ENCODE peak calls at places on chromosomes 11 and 22, in nine cellular contexts. H is heart left ventricle, N is heart right ventricle, W is H9, O is gastrocnemius medialis, S is endodermal cell, B is A549, A is left ventricle myocardium inferior, T is transverse colon. C is an unnamed sample.

GRCh38 chr11:75403037-75403436 is 3.7 kb downstream of the RPS3 start:
- DNase-seq in B (no peak), H (no peak), T (no peak), N (no peak), A (no peak), S (no peak), W (no peak), O (no peak), C (no peak)

GRCh38 chr11:106446961-106447360 is 369.5 kb downstream of the AASDHPPT start:
- DNase-seq in S (no peak), N (no peak), A (no peak), B (no peak), O (no peak), H (no peak), W (no peak), T (no peak), C (no peak)

GRCh38 chr22:21582801-21583740 is 15.6 kb downstream of the UBE2L3 start:
- DNase-seq in T (no peak), O (no peak), A (no peak), W (no peak), S (no peak), H (no peak), B (no peak), N (no peak), C (no peak)

GRCh38 chr11:72075109-72075508 is 5.2 kb downstream of the NUMA1 start:
- DNase-seq in T (no peak), A (no peak), S (peak; percentile 66), H (no peak), N (no peak), O (no peak), W (peak; percentile 43), B (no peak), C (no peak)

GRCh38 chr22:47891609-47892008 is 1129.2 kb downstream of the TBC1D22A start:
- DNase-seq in T (no peak), O (no peak), S (no peak), W (no peak), A (no peak), N (no peak), B (no peak), H (no peak), C (no peak)

GRCh38 chr22:36659762-36660509 is 43.6 kb downstream of the CACNG2 start:
- DNase-seq in T (peak; percentile 77), H (peak; percentile 83), B (peak; percentile 80), S (peak; percentile 67), O (peak; percentile 72), W (no peak), N (peak; percentile 86), A (peak; percentile 88), C (peak; percentile 81)

GRCh38 chr22:35541254-35541748 is 670 bp downstream of the RASD2 start:
- DNase-seq in A (no peak), H (no peak), T (peak; percentile 46), O (no peak), N (no peak), B (no peak), W (no peak), S (peak; percentile 75), C (no peak)

GRCh38 chr11:26335903-26336302 is 4.0 kb downstream of the ANO3 start:
- DNase-seq in S (no peak), N (no peak), H (no peak), T (no peak), A (no peak), W (no peak), B (no peak), O (no peak), C (no peak)

GRCh38 chr22:48316245-48316875 is 1511.3 kb downstream of the BRD1 start:
- DNase-seq in W (peak; percentile 20), B (no peak), T (no peak), H (no peak), O (no peak), A (no peak), N (no peak), S (peak; percentile 42), C (no peak)

GRCh38 chr11:104736503-104736902 is 161.8 kb downstream of the CASP12 start:
- DNase-seq in S (no peak), N (no peak), T (no peak), H (no peak), B (no peak), O (no peak), A (no peak), W (no peak), C (no peak)

GRCh38 chr11:57644748-57645715 is 4.7 kb downstream of the YPEL4 start:
- DNase-seq in N (peak; percentile 76), H (peak; percentile 82), S (peak; percentile 96), T (peak; percentile 87), B (peak; percentile 85), O (peak; percentile 66), W (peak; percentile 87), A (peak; percentile 75), C (peak; percentile 75)

GRCh38 chr22:19522881-19523239 is 1.4 kb downstream of the CLDN5 start:
- DNase-seq in W (no peak), H (no peak), B (no peak), T (no peak), O (no peak), S (no peak), N (peak; percentile 14), A (no peak), C (no peak)

GRCh38 chr22:29661355-29661754 is 57.9 kb downstream of the NF2 start:
- DNase-seq in N (no peak), B (no peak), W (no peak), O (no peak), H (no peak), A (no peak), T (no peak), S (no peak), C (peak; percentile 20)

GRCh38 chr11:130216591-130217132 is 57.1 kb downstream of the ST14 start:
- DNase-seq in S (peak; percentile 42), W (no peak), T (peak; percentile 6), H (no peak), B (no peak), N (no peak), A (no peak), O (no peak), C (no peak)

GRCh38 chr22:50627452-50627913 is 469 bp downstream of the ARSA start:
- DNase-seq in W (peak; percentile 52), N (peak; percentile 40), H (no peak), S (peak; percentile 76), T (peak; percentile 31), O (no peak), B (no peak), A (no peak), C (no peak)

GRCh38 chr11:14413307-14414072 is 54.5 kb upstream of the RRAS2 start:
- DNase-seq in T (no peak), A (peak; percentile 40), O (no peak), H (peak; percentile 46), W (peak; percentile 82), S (peak; percentile 92), B (no peak), N (no peak), C (no peak)
- TF ChIP-seq CTCF in T (peak; percentile 18), A (peak; percentile 51), O (no peak), H (no peak), W (peak; percentile 71), S (peak; percentile 73), B (no peak), N (no peak), C (no peak)

GRCh38 chr11:44621140-44621681 is 55.7 kb downstream of the CD82 start:
- DNase-seq in S (peak; percentile 96), T (peak; percentile 77), B (peak; percentile 82), O (no peak), N (peak; percentile 83), A (peak; percentile 80), W (peak; percentile 88), H (peak; percentile 74), C (peak; percentile 74)
- H3K27ac ChIP-seq in S (no peak overlapping the region), T (no peak overlapping the region), B (peak overlapping the region; percentile 67), O (no peak overlapping the region), N (no peak overlapping the region), A (no peak overlapping the region), W (no peak overlapping the region), H (no peak overlapping the region), C (no peak overlapping the region)

DNA sequence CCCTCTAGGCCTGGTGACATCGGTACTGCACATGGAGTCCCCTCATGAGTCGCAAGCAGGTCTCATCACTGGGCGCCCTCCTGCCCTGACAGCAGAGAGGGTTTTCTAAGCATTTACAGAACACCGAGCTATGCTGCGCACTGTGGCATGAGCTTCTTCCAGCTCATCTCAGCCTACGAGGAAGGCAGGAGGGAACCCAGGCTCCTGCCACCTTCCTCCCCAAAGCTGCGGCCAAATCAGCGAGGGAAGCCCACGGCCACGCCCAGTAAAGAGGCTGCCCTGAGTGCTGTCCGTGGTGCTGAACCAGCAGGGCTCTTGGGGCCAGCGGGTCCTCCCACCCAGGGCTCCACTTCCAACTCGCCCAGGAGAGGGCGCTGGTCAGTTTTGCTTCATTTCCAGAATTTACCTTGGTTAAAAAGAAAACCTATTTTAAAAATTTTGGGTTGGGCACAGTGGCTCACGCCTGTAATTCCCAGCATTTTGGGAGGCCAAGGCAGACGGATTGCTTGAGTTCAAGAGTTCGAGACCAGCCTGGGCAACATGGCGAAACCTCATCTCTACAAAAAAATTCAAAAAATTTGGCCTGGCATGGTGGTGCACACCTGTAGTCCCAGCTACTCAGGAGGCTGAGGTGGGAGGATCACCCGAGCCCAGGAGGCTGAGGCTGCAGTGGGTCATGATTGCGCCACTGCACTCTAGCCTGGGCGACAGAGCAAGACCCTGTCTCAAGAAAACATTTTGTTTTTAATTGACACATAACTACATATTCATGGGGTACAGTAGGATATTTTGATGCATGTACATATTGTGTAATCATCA is 34.2 kb downstream of the PHF21B start:
- DNase-seq in N (peak; percentile 80), W (peak; percentile 92), B (peak; percentile 54), H (peak; percentile 76), A (peak; percentile 70), S (peak; percentile 98), T (peak; percentile 77), O (no peak), C (peak; percentile 79)
- TF ChIP-seq CTCF in N (peak; percentile 22), W (peak; percentile 97), B (peak; percentile 51), H (peak; percentile 64), A (peak; percentile 70), S (peak; percentile 96), T (peak; percentile 58), O (no peak), C (peak; percentile 73)

GRCh38 chr11:96155627-96156378 is 187.2 kb downstream of the MAML2 start:
- DNase-seq in S (peak; percentile 81), B (peak; percentile 51), W (peak; percentile 51), H (peak; percentile 89), T (peak; percentile 61), A (peak; percentile 73), O (peak; percentile 59), N (peak; percentile 65), C (peak; percentile 73)

GRCh38 chr11:96154802-96155520 is 188.0 kb downstream of the MAML2 start:
- DNase-seq in H (no peak), S (no peak), W (no peak), B (no peak), A (no peak), O (no peak), T (no peak), N (no peak), C (no peak)

GRCh38 chr11:96158126-96158525 is 184.9 kb downstream of the MAML2 start:
- DNase-seq in S (no peak), A (no peak), N (no peak), B (no peak), W (no peak), O (no peak), T (no peak), H (no peak), C (no peak)

GRCh38 chr11:96157517-96157873 is 185.5 kb downstream of the MAML2 start:
- DNase-seq in A (no peak), S (no peak), B (no peak), H (no peak), N (no peak), O (no peak), W (no peak), T (no peak), C (no peak)

DNA sequence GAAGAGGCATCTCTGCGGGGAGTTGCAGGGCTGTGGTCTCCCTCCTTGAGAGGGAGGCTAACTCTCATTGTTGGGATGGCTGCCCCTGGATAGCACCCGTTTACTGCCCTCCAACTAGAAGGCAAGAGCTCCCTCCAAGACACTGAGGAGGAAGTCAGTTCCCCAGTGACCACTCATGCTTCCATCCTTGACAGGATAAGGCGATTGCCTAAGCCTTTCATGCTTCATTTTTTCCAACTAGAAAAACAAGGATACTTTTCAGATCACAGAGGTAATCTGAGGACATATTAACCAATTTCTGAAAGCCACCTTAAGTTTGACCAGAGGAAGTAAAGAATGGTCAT is 186.6 kb downstream of the MAML2 start:
- DNase-seq in T (no peak), N (no peak), S (no peak), W (no peak), O (peak; percentile 33), A (no peak), B (no peak), H (peak; percentile 62), C (no peak)
- H3K27ac ChIP-seq in T (peak overlapping the region; percentile 75), N (peak overlapping the region; percentile 79), S (peak overlapping the region; percentile 56), W (no peak overlapping the region), O (peak overlapping the region; percentile 68), A (peak overlapping the region; percentile 91), B (peak overlapping the region; percentile 83), H (peak overlapping the region; percentile 83), C (peak overlapping the region; percentile 67)

C was measured in RWPE1.